ENCODE peak calls at places on chromosomes 4 and X, in six cellular contexts. One of them, this sample, is unnamed.

GRCh38 chrX:78997870-78998558 is 52.8 kb downstream of the P2RY10 start:
- DNase-seq in CD8-positive, alpha-beta T cell: peak; percentile 11
- DNase-seq in thyroid gland: no peak
- DNase-seq in colonic mucosa: no peak
- DNase-seq in transverse colon: no peak
- DNase-seq in heart left ventricle: no peak
- DNase-seq in this sample: no peak

GRCh38 chrX:1153940-1154339 is 58.5 kb downstream of the CRLF2 start:
- DNase-seq in CD8-positive, alpha-beta T cell: no peak
- DNase-seq in thyroid gland: no peak
- DNase-seq in colonic mucosa: no peak
- DNase-seq in transverse colon: no peak
- DNase-seq in heart left ventricle: no peak
- DNase-seq in this sample: no peak

GRCh38 chr4:185911556-185912064 is 99.6 kb upstream of the SORBS2 start:
- DNase-seq in CD8-positive, alpha-beta T cell: no peak
- DNase-seq in thyroid gland: no peak
- DNase-seq in colonic mucosa: no peak
- DNase-seq in transverse colon: no peak
- DNase-seq in heart left ventricle: no peak
- DNase-seq in this sample: no peak

GRCh38 chr4:171846232-171846631 is 33.0 kb downstream of the GALNTL6 start:
- DNase-seq in CD8-positive, alpha-beta T cell: no peak
- DNase-seq in thyroid gland: no peak
- DNase-seq in colonic mucosa: peak; percentile 52
- DNase-seq in transverse colon: peak; percentile 50
- DNase-seq in heart left ventricle: peak; percentile 25
- DNase-seq in this sample: no peak

GRCh38 chr4:173486714-173487392 is 43.2 kb downstream of the HAND2 start:
- DNase-seq in CD8-positive, alpha-beta T cell: no peak
- DNase-seq in thyroid gland: no peak
- DNase-seq in colonic mucosa: no peak
- DNase-seq in transverse colon: no peak
- DNase-seq in heart left ventricle: peak; percentile 65
- DNase-seq in this sample: no peak

GRCh38 chrX:135974279-135974856 is 580 bp upstream of the MMGT1 start:
- DNase-seq in CD8-positive, alpha-beta T cell: peak; percentile 65
- DNase-seq in thyroid gland: peak; percentile 73
- DNase-seq in colonic mucosa: peak; percentile 72
- DNase-seq in transverse colon: peak; percentile 82
- DNase-seq in heart left ventricle: peak; percentile 82
- DNase-seq in this sample: peak; percentile 68

GRCh38 chr4:182449186-182449880 is 206.1 kb downstream of the TENM3 start:
- DNase-seq in CD8-positive, alpha-beta T cell: no peak
- DNase-seq in thyroid gland: no peak
- DNase-seq in colonic mucosa: peak; percentile 19
- DNase-seq in transverse colon: no peak
- DNase-seq in heart left ventricle: no peak
- DNase-seq in this sample: no peak

GRCh38 chr4:135277980-135278315 is 1076.4 kb upstream of the PABPC4L start:
- DNase-seq in CD8-positive, alpha-beta T cell: no peak
- DNase-seq in thyroid gland: no peak
- DNase-seq in colonic mucosa: no peak
- DNase-seq in transverse colon: no peak
- DNase-seq in heart left ventricle: no peak
- DNase-seq in this sample: no peak

GRCh38 chrX:51496501-51497291 is at the start of gene NUDT11:
- DNase-seq in CD8-positive, alpha-beta T cell: peak; percentile 2
- DNase-seq in thyroid gland: peak; percentile 41
- DNase-seq in colonic mucosa: peak; percentile 36
- DNase-seq in transverse colon: peak; percentile 46
- DNase-seq in heart left ventricle: peak; percentile 54
- DNase-seq in this sample: peak; percentile 64

GRCh38 chrX:8971116-8971515 is 62.8 kb downstream of the FAM9B start:
- DNase-seq in CD8-positive, alpha-beta T cell: no peak
- DNase-seq in thyroid gland: no peak
- DNase-seq in colonic mucosa: no peak
- DNase-seq in transverse colon: no peak
- DNase-seq in heart left ventricle: no peak
- DNase-seq in this sample: no peak

GRCh38 chrX:39580043-39580442 is 517.7 kb downstream of the BCOR start:
- DNase-seq in CD8-positive, alpha-beta T cell: no peak
- DNase-seq in thyroid gland: no peak
- DNase-seq in colonic mucosa: no peak
- DNase-seq in transverse colon: no peak
- DNase-seq in heart left ventricle: no peak
- DNase-seq in this sample: no peak

GRCh38 chrX:95764972-95765451 is 919.6 kb upstream of the DIAPH2 start:
- DNase-seq in CD8-positive, alpha-beta T cell: no peak
- DNase-seq in thyroid gland: no peak
- DNase-seq in colonic mucosa: no peak
- DNase-seq in transverse colon: no peak
- DNase-seq in heart left ventricle: no peak
- DNase-seq in this sample: no peak

GRCh38 chrX:95760356-95760755 is 924.3 kb upstream of the DIAPH2 start:
- DNase-seq in CD8-positive, alpha-beta T cell: no peak
- DNase-seq in thyroid gland: no peak
- DNase-seq in colonic mucosa: no peak
- DNase-seq in transverse colon: no peak
- DNase-seq in heart left ventricle: no peak
- DNase-seq in this sample: no peak

DNA sequence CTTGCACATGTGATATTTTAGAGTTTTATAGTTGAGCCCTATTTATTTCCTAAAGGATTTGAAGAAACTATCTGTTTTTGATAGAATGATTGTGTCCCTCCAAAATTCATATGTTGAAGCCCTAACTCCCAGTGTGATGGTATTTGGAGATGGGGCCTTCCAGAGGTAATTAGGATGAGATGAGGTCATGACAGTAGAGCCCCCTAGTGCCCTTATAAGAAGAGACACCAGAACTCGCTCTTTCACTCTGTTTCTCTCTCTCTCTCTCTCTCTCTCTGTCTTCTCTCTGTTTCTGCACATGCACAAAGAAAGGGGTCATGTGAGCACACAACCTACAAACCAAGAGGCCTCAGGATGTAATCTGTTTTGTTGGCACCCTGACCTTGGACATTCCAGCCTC is 921.9 kb upstream of the DIAPH2 start:
- DNase-seq in CD8-positive, alpha-beta T cell: no peak
- DNase-seq in thyroid gland: no peak
- DNase-seq in colonic mucosa: no peak
- DNase-seq in transverse colon: no peak
- DNase-seq in heart left ventricle: no peak
- DNase-seq in this sample: no peak
- TF ChIP-seq CTCF in CD8-positive, alpha-beta T cell: no peak
- TF ChIP-seq CTCF in thyroid gland: no peak
- TF ChIP-seq CTCF in colonic mucosa: no peak
- TF ChIP-seq CTCF in transverse colon: no peak
- TF ChIP-seq CTCF in heart left ventricle: no peak
- TF ChIP-seq CTCF in this sample: no peak

DNA sequence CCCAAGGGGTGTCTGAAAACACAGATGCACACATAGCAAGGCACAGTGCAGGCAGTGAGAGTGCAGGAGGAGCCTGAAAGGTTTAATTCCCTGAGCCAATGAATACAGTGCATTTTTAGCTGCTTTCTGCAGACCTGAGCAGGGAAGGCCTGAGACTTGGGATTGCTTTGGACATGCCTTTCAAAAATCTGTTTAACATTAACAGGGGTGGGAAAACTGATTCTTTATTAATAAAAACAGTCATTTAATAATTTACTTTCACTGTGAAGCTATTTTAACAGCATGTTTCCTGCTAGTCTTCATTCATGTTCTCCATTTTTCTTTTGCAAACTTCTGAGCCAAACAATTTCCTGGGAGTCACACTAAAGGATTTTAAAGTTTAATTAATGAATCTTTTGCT is 488.1 kb downstream of the SMARCA1 start:
- DNase-seq in CD8-positive, alpha-beta T cell: no peak
- DNase-seq in thyroid gland: no peak
- DNase-seq in colonic mucosa: no peak
- DNase-seq in transverse colon: no peak
- DNase-seq in heart left ventricle: no peak
- DNase-seq in this sample: no peak
- H3K4me3 ChIP-seq in CD8-positive, alpha-beta T cell: no peak overlapping the region
- H3K4me3 ChIP-seq in thyroid gland: no peak overlapping the region
- H3K4me3 ChIP-seq in colonic mucosa: no peak overlapping the region
- H3K4me3 ChIP-seq in transverse colon: no peak overlapping the region
- H3K4me3 ChIP-seq in heart left ventricle: no peak overlapping the region
- H3K4me3 ChIP-seq in this sample: no peak overlapping the region

GRCh38 chr4:153249199-153250154 is 45.2 kb downstream of the TRIM2 start:
- DNase-seq in CD8-positive, alpha-beta T cell: peak; percentile 73
- DNase-seq in thyroid gland: peak; percentile 87
- DNase-seq in colonic mucosa: peak; percentile 90
- DNase-seq in transverse colon: peak; percentile 87
- DNase-seq in heart left ventricle: peak; percentile 76
- DNase-seq in this sample: peak; percentile 77

GRCh38 chr4:153246446-153247115 is 42.3 kb downstream of the TRIM2 start:
- DNase-seq in CD8-positive, alpha-beta T cell: no peak
- DNase-seq in thyroid gland: no peak
- DNase-seq in colonic mucosa: peak; percentile 68
- DNase-seq in transverse colon: peak; percentile 55
- DNase-seq in heart left ventricle: no peak
- DNase-seq in this sample: no peak

GRCh38 chr4:153247116-153247490 is 42.9 kb downstream of the TRIM2 start:
- DNase-seq in CD8-positive, alpha-beta T cell: no peak
- DNase-seq in thyroid gland: no peak
- DNase-seq in colonic mucosa: no peak
- DNase-seq in transverse colon: no peak
- DNase-seq in heart left ventricle: no peak
- DNase-seq in this sample: no peak

GRCh38 chr4:153245775-153246174 is 41.5 kb downstream of the TRIM2 start:
- DNase-seq in CD8-positive, alpha-beta T cell: no peak
- DNase-seq in thyroid gland: no peak
- DNase-seq in colonic mucosa: peak; percentile 62
- DNase-seq in transverse colon: peak; percentile 58
- DNase-seq in heart left ventricle: no peak
- DNase-seq in this sample: no peak

DNA sequence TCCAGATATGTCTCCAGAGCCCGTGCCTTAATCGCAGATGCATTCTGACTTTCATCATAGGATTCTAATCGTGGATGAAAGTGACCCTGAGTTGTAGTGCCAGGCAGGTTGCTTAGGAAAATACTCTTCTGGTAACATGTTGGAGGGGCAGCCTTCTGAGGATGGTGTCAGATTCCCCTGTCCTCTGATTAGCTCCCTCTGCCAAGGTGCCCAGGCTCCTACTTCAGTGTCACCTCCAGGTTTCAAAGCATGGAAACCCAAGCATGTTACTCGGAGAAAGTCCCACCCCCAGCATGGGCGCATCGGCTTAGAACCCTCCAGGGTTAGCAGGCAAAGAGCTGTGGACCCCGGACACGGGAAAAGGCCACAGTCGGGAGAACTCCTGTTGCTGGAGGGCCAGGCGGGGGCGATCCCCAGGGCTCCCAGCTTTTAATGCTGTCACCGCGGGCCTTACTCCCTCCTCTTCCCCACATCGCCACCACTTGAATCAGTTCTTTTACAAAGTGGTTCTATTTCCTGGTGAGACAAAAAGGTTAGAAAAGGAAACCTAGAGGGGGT is 44.5 kb downstream of the TRIM2 start:
- DNase-seq in CD8-positive, alpha-beta T cell: peak; percentile 6
- DNase-seq in thyroid gland: peak; percentile 33
- DNase-seq in colonic mucosa: no peak
- DNase-seq in transverse colon: no peak
- DNase-seq in heart left ventricle: peak; percentile 25
- DNase-seq in this sample: no peak
- H3K27ac ChIP-seq in CD8-positive, alpha-beta T cell: peak overlapping the region; percentile 46
- H3K27ac ChIP-seq in thyroid gland: peak overlapping the region; percentile 54
- H3K27ac ChIP-seq in colonic mucosa: peak overlapping the region; percentile 67
- H3K27ac ChIP-seq in transverse colon: peak overlapping the region; percentile 82
- H3K27ac ChIP-seq in heart left ventricle: peak overlapping the region; percentile 73
- H3K27ac ChIP-seq in this sample: peak overlapping the region; percentile 59

DNA sequence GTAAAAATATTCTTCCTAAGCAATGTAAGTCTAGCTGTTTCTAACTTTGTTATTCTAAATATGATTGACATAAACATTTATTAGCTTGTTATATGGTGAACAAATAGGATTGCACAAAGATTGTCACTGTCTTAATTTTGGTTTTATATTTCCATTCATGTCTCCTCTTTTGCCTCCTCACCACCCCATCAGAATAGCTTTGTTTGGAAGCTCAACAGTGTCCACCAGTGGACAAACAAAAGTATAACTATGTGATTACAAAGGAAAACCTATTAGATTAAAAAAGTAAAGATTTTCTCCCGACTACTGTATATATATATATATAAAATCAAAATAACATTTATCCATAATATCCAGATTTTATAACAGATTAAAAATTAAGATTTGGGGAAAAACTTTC is 468.2 kb downstream of the ZIC3 start:
- DNase-seq in CD8-positive, alpha-beta T cell: no peak
- DNase-seq in thyroid gland: no peak
- DNase-seq in colonic mucosa: no peak
- DNase-seq in transverse colon: no peak
- DNase-seq in heart left ventricle: no peak
- DNase-seq in this sample: no peak
- TF ChIP-seq CTCF in CD8-positive, alpha-beta T cell: no peak
- TF ChIP-seq CTCF in thyroid gland: no peak
- TF ChIP-seq CTCF in colonic mucosa: no peak
- TF ChIP-seq CTCF in transverse colon: no peak
- TF ChIP-seq CTCF in heart left ventricle: no peak
- TF ChIP-seq CTCF in this sample: no peak

GRCh38 chrX:34656842-34657780 is at the start of gene TMEM47:
- DNase-seq in CD8-positive, alpha-beta T cell: no peak
- DNase-seq in thyroid gland: peak; percentile 72
- DNase-seq in colonic mucosa: peak; percentile 61
- DNase-seq in transverse colon: peak; percentile 71
- DNase-seq in heart left ventricle: peak; percentile 79
- DNase-seq in this sample: peak; percentile 77

GRCh38 chrX:34656467-34656841 is 631 bp downstream of the TMEM47 start:
- DNase-seq in CD8-positive, alpha-beta T cell: no peak
- DNase-seq in thyroid gland: no peak
- DNase-seq in colonic mucosa: no peak
- DNase-seq in transverse colon: no peak
- DNase-seq in heart left ventricle: no peak
- DNase-seq in this sample: peak; percentile 14

GRCh38 chrX:34653811-34654210 is 3.3 kb downstream of the TMEM47 start:
- DNase-seq in CD8-positive, alpha-beta T cell: no peak
- DNase-seq in thyroid gland: no peak
- DNase-seq in colonic mucosa: no peak
- DNase-seq in transverse colon: no peak
- DNase-seq in heart left ventricle: no peak
- DNase-seq in this sample: no peak

GRCh38 chrX:34655496-34656258 is 1.4 kb downstream of the TMEM47 start:
- DNase-seq in CD8-positive, alpha-beta T cell: no peak
- DNase-seq in thyroid gland: peak; percentile 1
- DNase-seq in colonic mucosa: no peak
- DNase-seq in transverse colon: no peak
- DNase-seq in heart left ventricle: no peak
- DNase-seq in this sample: peak; percentile 15

GRCh38 chrX:34654939-34655338 is 2.1 kb downstream of the TMEM47 start:
- DNase-seq in CD8-positive, alpha-beta T cell: no peak
- DNase-seq in thyroid gland: no peak
- DNase-seq in colonic mucosa: no peak
- DNase-seq in transverse colon: no peak
- DNase-seq in heart left ventricle: no peak
- DNase-seq in this sample: no peak
- H3K4me3 ChIP-seq in CD8-positive, alpha-beta T cell: no peak overlapping the region
- H3K4me3 ChIP-seq in thyroid gland: no peak overlapping the region
- H3K4me3 ChIP-seq in colonic mucosa: peak overlapping the region; percentile 17
- H3K4me3 ChIP-seq in transverse colon: peak overlapping the region; percentile 5
- H3K4me3 ChIP-seq in heart left ventricle: peak overlapping the region; percentile 75
- H3K4me3 ChIP-seq in this sample: peak overlapping the region; percentile 47

This sample was measured in uterus.